ENCODE peak calls at places on chromosomes 4 and X, in nine cellular contexts. F, V, R, N, Y, H, P, T and L are unnamed samples.

GRCh38 chr4:18398661-18399060 is 377.1 kb upstream of the LCORL start:
- DNase-seq in T (no peak), P (no peak), V (no peak), Y (no peak), H (no peak), R (no peak), N (no peak), F (no peak), L (no peak)

GRCh38 chrX:38868941-38869378 is 67.7 kb downstream of the MID1IP1 start:
- DNase-seq in T (no peak), H (no peak), Y (no peak), R (no peak), F (no peak), V (no peak), N (no peak), P (no peak), L (no peak)

GRCh38 chr4:2354127-2354526 is 64.3 kb downstream of the ZFYVE28 start:
- DNase-seq in H (no peak), R (no peak), N (no peak), P (no peak), T (no peak), V (peak; percentile 7), Y (peak; percentile 52), F (peak; percentile 19), L (no peak)

GRCh38 chrX:10618911-10619310 is 1.5 kb downstream of the MID1 start:
- DNase-seq in F (no peak), H (no peak), R (no peak), V (no peak), N (no peak), P (no peak), T (no peak), Y (no peak), L (no peak)

GRCh38 chr4:144449623-144450022 is 196.3 kb upstream of the HHIP start:
- DNase-seq in T (no peak), Y (no peak), F (peak; percentile 72), H (no peak), V (no peak), N (peak; percentile 33), P (no peak), R (no peak), L (no peak)

GRCh38 chrX:47179221-47179927 is 14.3 kb upstream of the UBA1 start:
- DNase-seq in R (no peak), H (no peak), F (peak; percentile 63), V (no peak), T (no peak), P (no peak), Y (no peak), N (no peak), L (no peak)

GRCh38 chrX:11367609-11368430 is 74.6 kb downstream of the AMELX start:
- DNase-seq in Y (peak; percentile 63), F (no peak), V (no peak), P (no peak), T (no peak), R (no peak), H (no peak), N (no peak), L (no peak)

GRCh38 chrX:17521871-17522693 is 147.1 kb downstream of the NHS start:
- DNase-seq in V (peak; percentile 28), N (no peak), H (no peak), R (no peak), P (no peak), Y (peak; percentile 10), F (no peak), T (peak; percentile 67), L (peak; percentile 43)

GRCh38 chr4:186722856-186723206 is 825 bp downstream of the FAT1 start:
- DNase-seq in V (no peak), T (no peak), H (no peak), F (no peak), R (no peak), Y (no peak), N (no peak), P (no peak), L (no peak)

GRCh38 chr4:186724861-186725419 is 1.3 kb upstream of the FAT1 start:
- DNase-seq in Y (no peak), F (no peak), V (no peak), P (no peak), R (no peak), T (peak; percentile 45), H (no peak), N (no peak), L (no peak)

GRCh38 chr4:186724048-186724860 is 598 bp upstream of the FAT1 start:
- DNase-seq in V (peak; percentile 58), H (peak; percentile 64), F (peak; percentile 75), P (no peak), Y (peak; percentile 53), R (no peak), N (no peak), T (peak; percentile 39), L (peak; percentile 58)

GRCh38 chr4:186725422-186726149 is 1.9 kb upstream of the FAT1 start:
- DNase-seq in P (no peak), F (peak; percentile 76), R (no peak), N (peak; percentile 72), T (peak; percentile 86), Y (peak; percentile 79), H (peak; percentile 81), V (peak; percentile 87), L (peak; percentile 75)

DNA sequence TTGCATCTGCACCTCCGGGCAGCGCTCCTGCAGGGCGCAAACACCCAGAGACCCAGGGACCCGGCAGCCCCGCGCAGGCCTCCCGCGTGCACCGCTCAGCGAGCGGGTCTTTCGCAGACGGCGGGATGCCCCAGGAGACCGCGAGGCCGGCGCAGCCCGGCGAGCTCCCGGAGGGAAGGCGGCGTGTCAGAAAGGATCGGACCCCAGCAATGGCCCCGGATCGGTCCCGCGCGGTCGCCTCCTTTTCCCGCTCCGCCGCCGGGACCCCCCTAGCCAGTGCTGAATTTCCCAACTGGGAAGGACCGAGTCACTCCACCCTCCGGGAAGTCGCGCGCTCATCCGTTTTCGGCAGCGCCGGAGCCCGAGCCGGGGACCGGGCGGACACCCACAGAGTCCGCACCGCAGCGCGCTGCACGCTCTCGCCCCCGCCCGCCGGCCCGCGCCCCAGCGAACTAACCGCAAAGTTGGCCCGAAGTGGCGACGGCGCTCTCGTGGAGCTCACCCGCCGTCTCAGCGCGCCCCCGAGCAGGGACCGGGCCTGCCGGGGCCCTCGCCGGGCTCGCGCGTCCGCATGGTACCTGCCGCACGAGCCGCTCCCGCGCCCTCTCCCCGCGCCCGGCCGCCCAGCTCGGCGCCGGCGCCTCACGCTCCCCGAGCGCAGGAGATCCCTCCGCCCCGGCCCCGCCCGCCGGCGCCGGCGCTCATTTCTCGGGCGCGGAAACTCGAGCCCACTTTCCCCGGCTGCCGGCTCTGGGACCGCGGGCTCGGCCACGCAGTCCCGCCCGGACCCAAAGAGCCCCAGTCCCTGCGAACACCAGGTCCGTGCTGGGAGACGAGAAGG is at the start of gene FAT1:
- DNase-seq in H (peak; percentile 72), N (peak; percentile 40), R (no peak), T (peak; percentile 77), P (no peak), V (peak; percentile 71), F (peak; percentile 69), Y (peak; percentile 85), L (peak; percentile 85)
- TF ChIP-seq POLR2A in H (no peak), N (peak; percentile 60), R (peak; percentile 73), T (peak; percentile 39), P (no peak), V (peak; percentile 74), F (peak; percentile 33), Y (peak; percentile 66), L (no peak)

DNA sequence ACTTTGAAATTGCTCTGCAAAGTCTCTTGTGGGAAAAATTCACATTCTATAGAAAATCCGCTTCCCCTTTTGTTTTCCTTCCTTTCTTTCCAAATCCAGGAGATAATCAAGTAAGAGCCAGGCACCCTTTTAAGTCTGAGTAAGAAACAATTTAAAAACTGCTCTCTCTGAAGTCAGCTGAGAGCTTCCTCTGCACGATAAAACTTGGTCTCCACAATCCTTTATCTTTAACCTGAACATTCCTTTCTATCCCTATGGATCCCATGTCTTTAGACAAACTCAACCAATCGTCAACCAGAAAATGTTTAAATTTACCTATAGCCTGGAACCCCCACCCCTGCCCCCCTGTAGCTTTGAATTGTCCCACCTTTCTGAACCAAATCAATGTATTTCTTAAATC is 1723.6 kb upstream of the AGA start:
- DNase-seq in P (no peak), R (no peak), Y (no peak), V (no peak), H (no peak), N (no peak), T (no peak), F (no peak), L (no peak)
- TF ChIP-seq EP300 in P (no peak), R (no peak), Y (no peak), V (no peak), H (no peak), N (no peak), T (no peak), F (no peak), L (no peak)

GRCh38 chr4:48271048-48271452 is 1.4 kb upstream of the TEC start:
- DNase-seq in N (no peak), V (no peak), R (no peak), P (peak; percentile 36), H (no peak), T (no peak), Y (no peak), F (no peak), L (no peak)

GRCh38 chr4:48269861-48270515 is 350 bp upstream of the TEC start:
- DNase-seq in R (peak; percentile 85), N (peak; percentile 87), V (peak; percentile 97), F (peak; percentile 95), H (peak; percentile 96), T (peak; percentile 88), Y (peak; percentile 98), P (peak; percentile 74), L (peak; percentile 85)

GRCh38 chr4:48270516-48270897 is 869 bp upstream of the TEC start:
- DNase-seq in T (peak; percentile 1), H (no peak), N (no peak), F (no peak), R (no peak), V (no peak), P (no peak), Y (no peak), L (no peak)

GRCh38 chr4:48267574-48267973 is 2.1 kb downstream of the TEC start:
- DNase-seq in T (no peak), P (no peak), F (no peak), Y (no peak), R (no peak), V (no peak), N (no peak), H (no peak), L (no peak)

DNA sequence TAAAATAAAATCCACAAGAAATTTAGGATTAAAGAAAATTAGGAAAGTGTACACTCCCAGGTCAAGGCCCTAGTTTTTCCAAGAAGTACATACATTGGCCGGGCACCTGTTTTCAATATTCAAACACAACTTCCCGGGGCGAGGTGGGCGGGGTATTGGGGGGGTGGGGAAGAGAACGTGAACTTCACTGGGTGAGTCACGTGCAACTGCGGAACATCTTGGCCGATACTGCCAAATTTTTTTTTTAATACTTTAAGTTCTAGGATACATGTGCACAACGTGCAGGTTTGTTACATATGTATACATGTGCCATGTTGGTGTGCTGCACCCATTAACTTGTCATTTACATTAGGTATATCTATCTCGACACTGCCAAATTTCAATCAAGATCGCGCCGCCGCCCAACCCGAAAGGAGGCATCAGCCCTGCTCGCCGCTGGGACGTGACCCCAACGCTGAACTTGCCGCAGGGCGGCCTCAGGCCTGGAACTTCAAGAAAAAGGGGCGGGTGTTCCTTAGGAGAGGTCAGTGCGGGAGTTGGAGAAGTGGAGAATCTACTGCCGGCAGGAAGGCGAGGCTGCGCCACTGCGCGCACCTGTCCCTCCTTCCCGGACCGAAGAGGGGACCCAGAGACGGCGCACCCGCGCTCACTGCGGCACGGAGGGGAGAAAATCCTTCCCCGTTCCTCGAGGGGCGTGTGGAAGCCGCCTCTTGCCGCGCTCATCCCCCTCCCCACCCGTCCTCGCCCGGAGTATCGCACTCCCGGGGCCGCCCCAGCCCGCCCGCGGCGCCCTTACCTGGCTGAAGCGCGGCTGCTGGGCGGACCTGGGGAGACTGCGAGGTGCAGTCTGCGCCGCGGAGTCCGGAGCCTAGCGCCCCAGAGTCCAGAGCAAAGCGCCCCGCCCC is at the start of gene TEC:
- DNase-seq in H (peak; percentile 56), N (peak; percentile 17), Y (peak; percentile 70), T (peak; percentile 60), P (no peak), F (peak; percentile 70), R (peak; percentile 17), V (peak; percentile 45), L (peak; percentile 26)
- TF ChIP-seq POLR2A in H (no peak), N (peak; percentile 55), Y (peak; percentile 74), T (peak; percentile 28), P (peak; percentile 92), F (peak; percentile 46), R (peak; percentile 65), V (peak; percentile 91), L (no peak)

DNA sequence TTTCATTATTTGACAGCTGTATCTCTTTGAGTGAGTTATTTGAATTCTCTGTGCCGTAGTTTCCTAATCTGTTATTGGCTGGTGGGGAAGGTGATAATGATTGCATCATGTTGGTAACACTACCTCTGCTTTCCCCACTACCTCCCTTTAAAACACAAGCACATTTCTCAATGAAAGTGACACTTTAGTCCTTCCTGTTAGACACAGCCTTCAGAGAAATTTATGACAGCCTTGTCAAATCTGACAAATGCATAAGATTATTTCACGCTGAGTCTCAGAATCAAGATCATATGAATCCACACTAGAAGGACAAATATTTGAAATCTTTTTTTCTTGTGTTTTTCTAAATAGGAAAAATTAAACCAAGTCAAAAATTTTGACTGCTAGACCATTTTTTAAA is 896.1 kb downstream of the CENPC start:
- DNase-seq in Y (no peak), H (no peak), N (no peak), R (no peak), F (no peak), P (no peak), V (no peak), T (no peak), L (no peak)
- TF ChIP-seq EP300 in Y (no peak), H (no peak), N (no peak), R (no peak), F (no peak), P (no peak), V (no peak), T (no peak), L (no peak)